ENCODE peak calls at places on chromosome 12, in nine cellular contexts. M is activated T-cell treated with anti-CD3 and anti-CD28 coated beads for 1 hour; N is ureter; X is NCI-H345; D is activated CD4-positive, alpha-beta T cell treated with anti-CD3 and anti-CD28 coated beads, Interleukin-2, amount 50 U/mL, for 48 hours; A is psoas muscle; E is AG10803; I is activated CD8-positive, alpha-beta memory T cell treated with anti-CD3 and anti-CD28 coated beads, Interleukin-2, amount 50 U/mL, for 48 hours; L is myocyte. P is an unnamed sample.

GRCh38 chr12:45130881-45131281 is 80.0 kb upstream of the DBX2 start:
- DNase-seq in M (no peak), N (no peak), X (peak; percentile 32), D (peak; percentile 48), A (no peak), E (peak; percentile 62), I (peak; percentile 57), L (peak; percentile 84), P (peak; percentile 30)

GRCh38 chr12:123267991-123268843 is 3.4 kb downstream of the CDK2AP1 start:
- DNase-seq in M (no peak), N (no peak), X (no peak), D (no peak), A (peak; percentile 73), E (peak; percentile 13), I (no peak), L (peak; percentile 99), P (no peak)

GRCh38 chr12:49705479-49706267 is 1.5 kb downstream of the FMNL3 start:
- DNase-seq in M (no peak), N (peak; percentile 45), X (no peak), D (peak; percentile 42), A (peak; percentile 61), E (peak; percentile 68), I (peak; percentile 64), L (peak; percentile 51), P (no peak)

GRCh38 chr12:125166046-125166445 is 100.8 kb downstream of the AACS start:
- DNase-seq in M (no peak), N (no peak), X (no peak), D (no peak), A (no peak), E (no peak), I (no peak), L (no peak), P (no peak)

GRCh38 chr12:730550-730949 is 21.8 kb upstream of the WNK1 start:
- DNase-seq in M (no peak), N (no peak), X (no peak), D (no peak), A (no peak), E (no peak), I (no peak), L (no peak), P (no peak)

GRCh38 chr12:92139634-92140555 is 5.8 kb downstream of the BTG1 start:
- DNase-seq in M (no peak), N (no peak), X (no peak), D (no peak), A (no peak), E (no peak), I (no peak), L (peak; percentile 43), P (no peak)

GRCh38 chr12:107130830-107131760 is 37.7 kb upstream of the CRY1 start:
- DNase-seq in M (no peak), N (no peak), X (peak; percentile 98), D (no peak), A (no peak), E (no peak), I (no peak), L (no peak), P (no peak)

GRCh38 chr12:40376533-40377267 is 151.9 kb downstream of the LRRK2 start:
- DNase-seq in M (no peak), N (no peak), X (no peak), D (no peak), A (no peak), E (no peak), I (no peak), L (peak; percentile 14), P (no peak)

GRCh38 chr12:94263011-94263786 is 114.8 kb downstream of the PLXNC1 start:
- DNase-seq in M (peak; percentile 32), N (no peak), X (no peak), D (peak; percentile 84), A (no peak), E (no peak), I (peak; percentile 80), L (no peak), P (no peak)

GRCh38 chr12:110244829-110245228 is 36.2 kb upstream of the ATP2A2 start:
- DNase-seq in M (no peak), N (no peak), X (no peak), D (no peak), A (no peak), E (no peak), I (no peak), L (no peak), P (no peak)

GRCh38 chr12:32257695-32258496 is 141.5 kb upstream of the FGD4 start:
- DNase-seq in M (no peak), N (no peak), X (no peak), D (no peak), A (no peak), E (no peak), I (no peak), L (no peak), P (no peak)

GRCh38 chr12:33825986-33826602 is 196.2 kb upstream of the ALG10 start:
- DNase-seq in M (no peak), N (no peak), X (peak; percentile 93), D (no peak), A (no peak), E (no peak), I (no peak), L (no peak), P (no peak)

GRCh38 chr12:74547249-74547648 is 9.6 kb downstream of the ATXN7L3B start:
- DNase-seq in M (no peak), N (no peak), X (no peak), D (no peak), A (no peak), E (no peak), I (no peak), L (no peak), P (no peak)

GRCh38 chr12:87982208-87982607 is 47.0 kb downstream of the C12orf50 start:
- DNase-seq in M (no peak), N (no peak), X (no peak), D (no peak), A (no peak), E (peak; percentile 1), I (no peak), L (no peak), P (no peak)

P was measured in prostate gland.